ENCODE peak calls at places on chromosomes 11 and 22, in nine cellular contexts. Z is vagina, N is SK-N-SH, D is GM23338, X is GM12878, I is HL-60, B is sigmoid colon, Q is HCT116, M is suprapubic skin. R is an unnamed sample.

GRCh38 chr11:113603277-113604059 is 102.6 kb downstream of the TMPRSS5 start:
- DNase-seq in Z (no peak), N (no peak), D (no peak), X (no peak), I (no peak), B (no peak), Q (no peak), M (no peak), R (no peak)

GRCh38 chr11:70416881-70417280 is 18.6 kb downstream of the CTTN start:
- DNase-seq in Z (no peak), N (no peak), D (no peak), X (no peak), I (no peak), B (no peak), Q (no peak), M (no peak), R (no peak)

GRCh38 chr22:35328472-35328885 is 28.8 kb downstream of the TOM1 start:
- DNase-seq in Z (no peak), N (no peak), D (no peak), X (no peak), I (peak), B (peak), Q (no peak), M (no peak), R (no peak)

GRCh38 chr11:43904737-43905515 is 24.3 kb downstream of the ALKBH3 start:
- DNase-seq in Z (no peak), N (no peak), D (no peak), X (no peak), I (no peak), B (no peak), Q (no peak), M (no peak), R (no peak)

GRCh38 chr22:20130739-20131592 is 638 bp upstream of the ZDHHC8 start:
- DNase-seq in Z (no peak), N (peak), D (peak), X (no peak), I (no peak), B (peak), Q (peak), M (peak), R (peak)

GRCh38 chr11:76764941-76765340 is 18.2 kb upstream of the TSKU start:
- DNase-seq in Z (no peak), N (no peak), D (no peak), X (no peak), I (no peak), B (no peak), Q (no peak), M (no peak), R (no peak)

GRCh38 chr11:71286701-71287643 is 34.6 kb upstream of the SHANK2 start:
- DNase-seq in Z (peak), N (peak), D (no peak), X (no peak), I (no peak), B (peak), Q (no peak), M (peak), R (peak)

GRCh38 chr22:19807914-19808872 is 46.5 kb downstream of the GNB1L start:
- DNase-seq in Z (no peak), N (no peak), D (no peak), X (no peak), I (no peak), B (peak), Q (no peak), M (peak), R (no peak)

GRCh38 chr11:84720706-84721402 is 906.3 kb downstream of the DLG2 start:
- DNase-seq in Z (no peak), N (peak), D (peak), X (no peak), I (no peak), B (peak), Q (no peak), M (peak), R (peak)

GRCh38 chr22:25900880-25901279 is 158.9 kb downstream of the MYO18B start:
- DNase-seq in Z (no peak), N (no peak), D (peak), X (no peak), I (no peak), B (no peak), Q (no peak), M (no peak), R (no peak)

GRCh38 chr22:32490279-32490678 is 15.7 kb downstream of the FBXO7 start:
- DNase-seq in Z (no peak), N (no peak), D (no peak), X (no peak), I (no peak), B (no peak), Q (no peak), M (no peak), R (no peak)

GRCh38 chr11:708511-708910 is 2.5 kb downstream of the EPS8L2 start:
- DNase-seq in Z (no peak), N (peak), D (no peak), X (no peak), I (no peak), B (no peak), Q (no peak), M (no peak), R (no peak)

GRCh38 chr11:122101625-122102291 is 14.3 kb downstream of the BLID start:
- DNase-seq in Z (no peak), N (peak), D (peak), X (no peak), I (no peak), B (peak), Q (no peak), M (peak), R (peak)

GRCh38 chr11:31812392-31813241 is 1.5 kb upstream of the PAX6 start:
- DNase-seq in Z (peak), N (peak), D (peak), X (no peak), I (no peak), B (no peak), Q (no peak), M (no peak), R (no peak)

GRCh38 chr11:45324459-45324858 is 38.3 kb upstream of the SYT13 start:
- DNase-seq in Z (peak), N (no peak), D (no peak), X (no peak), I (no peak), B (no peak), Q (no peak), M (no peak), R (no peak)

GRCh38 chr11:82547163-82547560 is 186.5 kb downstream of the FAM181B start:
- DNase-seq in Z (no peak), N (no peak), D (no peak), X (no peak), I (peak), B (no peak), Q (no peak), M (no peak), R (no peak)

GRCh38 chr11:12303431-12304149 is 73.8 kb upstream of the PARVA start:
- DNase-seq in Z (no peak), N (no peak), D (no peak), X (no peak), I (no peak), B (no peak), Q (no peak), M (no peak), R (no peak)

GRCh38 chr11:45964911-45965389 is 42.5 kb downstream of the LARGE2 start:
- DNase-seq in Z (no peak), N (peak), D (peak), X (peak), I (peak), B (peak), Q (peak), M (no peak), R (peak)

GRCh38 chr11:34960277-34960676 is 43.9 kb downstream of the PDHX start:
- DNase-seq in Z (no peak), N (peak), D (no peak), X (no peak), I (no peak), B (no peak), Q (no peak), M (no peak), R (no peak)

GRCh38 chr22:23180893-23181762 is 819 bp downstream of the BCR start:
- DNase-seq in Z (no peak), N (peak), D (peak), X (no peak), I (no peak), B (no peak), Q (no peak), M (no peak), R (peak)

GRCh38 chr11:105979997-105980703 is 41.9 kb downstream of the MSANTD4 start:
- DNase-seq in Z (no peak), N (no peak), D (no peak), X (no peak), I (no peak), B (no peak), Q (no peak), M (no peak), R (no peak)

DNA sequence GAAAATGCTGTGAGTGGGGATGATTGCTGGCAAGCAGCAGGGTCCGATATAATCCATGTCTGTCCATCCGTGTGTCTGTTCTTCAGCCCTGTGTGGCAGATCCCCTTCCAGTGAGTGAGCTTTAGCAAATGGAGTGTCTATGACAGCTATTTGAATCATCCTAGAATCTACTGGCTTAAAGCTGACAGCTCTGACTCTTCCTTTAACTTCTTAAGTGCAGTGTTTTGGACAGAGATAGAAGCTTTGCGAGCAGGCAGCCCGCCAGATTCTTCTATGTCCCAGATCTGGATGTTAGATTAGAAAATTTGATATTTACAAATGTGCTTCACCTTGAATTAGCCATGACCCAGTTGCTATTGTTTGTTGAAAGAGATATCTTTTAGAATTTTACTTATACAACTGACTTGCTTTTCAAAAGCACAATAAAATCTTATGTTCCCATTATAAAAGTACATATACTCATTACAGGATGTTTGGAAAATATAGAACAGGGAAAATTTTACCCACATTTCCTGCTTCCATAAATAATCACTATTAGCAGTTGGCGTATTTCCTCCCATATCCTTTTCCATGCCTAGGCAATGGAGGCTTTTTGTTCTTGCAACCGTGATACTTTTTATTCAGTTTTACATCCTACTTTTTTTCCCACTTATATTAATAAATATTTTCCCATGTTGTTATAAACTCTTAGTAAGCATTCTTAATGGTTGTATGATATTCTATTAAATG is 124.5 kb downstream of the COMMD9 start:
- DNase-seq in Z (no peak), N (no peak), D (no peak), X (no peak), I (no peak), B (no peak), Q (no peak), M (no peak), R (no peak)
- H3K27ac ChIP-seq in Z (no peak), N (peak), D (no peak), X (no peak), I (no peak), B (no peak), Q (no peak), M (no peak), R (no peak)

DNA sequence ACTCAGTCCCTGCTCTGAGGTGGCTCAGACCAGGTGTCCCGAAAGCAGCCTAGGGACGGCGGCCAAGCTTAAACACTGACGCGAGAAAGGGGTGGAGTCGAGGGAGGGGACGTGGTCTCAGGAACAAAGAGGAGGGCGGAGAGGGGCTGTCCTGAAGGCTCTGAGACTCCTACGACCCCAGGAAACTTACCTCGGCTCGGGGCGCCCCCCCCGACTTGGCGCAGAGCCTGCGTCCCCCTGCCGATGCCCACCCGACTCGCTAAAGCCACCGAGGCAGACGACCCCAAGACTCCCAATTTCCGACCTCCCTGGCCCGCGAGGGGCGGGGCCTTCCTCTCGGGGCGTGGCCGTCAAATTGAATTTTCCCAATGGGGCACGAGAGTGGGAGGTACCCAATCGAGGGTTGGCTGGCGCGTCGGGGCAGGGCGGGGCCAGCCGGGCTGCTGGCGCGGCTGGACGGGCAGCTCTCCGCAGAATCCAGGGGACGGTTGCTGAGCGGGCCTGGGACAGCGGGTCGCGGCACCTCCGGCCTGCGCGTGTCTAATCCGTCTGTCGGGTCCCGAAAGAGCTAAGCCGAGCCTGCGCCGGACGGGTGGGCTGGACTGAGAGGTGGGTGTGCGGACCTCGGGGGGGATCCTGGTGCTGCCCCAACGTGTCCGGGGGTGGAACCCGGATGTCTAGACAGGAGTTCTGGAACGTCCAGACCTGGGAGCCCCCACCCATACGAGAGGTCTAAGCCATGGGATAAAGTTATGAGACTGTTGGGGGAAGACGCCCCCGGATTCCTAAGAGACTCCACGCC is at the start of gene SMTN:
- DNase-seq in Z (no peak), N (peak), D (peak), X (peak), I (peak), B (peak), Q (peak), M (peak), R (peak)
- TF ChIP-seq POLR2AphosphoS5 in Z (peak), N (peak), D (peak), X (peak), I (no peak), B (peak), Q (peak), M (peak), R (peak)

GRCh38 chr11:10591741-10592140 is 23.3 kb upstream of the LYVE1 start:
- DNase-seq in Z (peak), N (no peak), D (no peak), X (no peak), I (no peak), B (no peak), Q (no peak), M (no peak), R (no peak)

GRCh38 chr11:10590516-10590915 is 22.1 kb upstream of the LYVE1 start:
- DNase-seq in Z (no peak), N (no peak), D (no peak), X (no peak), I (no peak), B (no peak), Q (no peak), M (no peak), R (no peak)

GRCh38 chr11:10594407-10594806 is 25.9 kb upstream of the LYVE1 start:
- DNase-seq in Z (no peak), N (no peak), D (no peak), X (no peak), I (no peak), B (no peak), Q (no peak), M (no peak), R (no peak)

GRCh38 chr11:10588904-10589303 is 20.4 kb upstream of the LYVE1 start:
- DNase-seq in Z (peak), N (no peak), D (no peak), X (no peak), I (no peak), B (no peak), Q (no peak), M (no peak), R (no peak)

GRCh38 chr11:10592331-10592730 is 23.9 kb upstream of the LYVE1 start:
- DNase-seq in Z (no peak), N (no peak), D (no peak), X (no peak), I (no peak), B (no peak), Q (peak), M (no peak), R (no peak)
- H3K27ac ChIP-seq in Z (peak), N (peak), D (no peak), X (no peak), I (no peak), B (peak), Q (no peak), M (no peak), R (peak)

GRCh38 chr11:63670738-63671321 is 346 bp downstream of the ATL3 start:
- DNase-seq in Z (no peak), N (peak), D (peak), X (no peak), I (no peak), B (peak), Q (no peak), M (no peak), R (peak)

GRCh38 chr11:63670077-63670737 is 969 bp downstream of the ATL3 start:
- DNase-seq in Z (no peak), N (no peak), D (no peak), X (no peak), I (no peak), B (no peak), Q (no peak), M (no peak), R (no peak)

GRCh38 chr11:63672934-63673539 is 1.9 kb upstream of the ATL3 start:
- DNase-seq in Z (no peak), N (no peak), D (no peak), X (no peak), I (no peak), B (no peak), Q (no peak), M (no peak), R (no peak)

GRCh38 chr11:63672156-63672463 is 934 bp upstream of the ATL3 start:
- DNase-seq in Z (no peak), N (no peak), D (no peak), X (no peak), I (no peak), B (no peak), Q (no peak), M (no peak), R (no peak)

DNA sequence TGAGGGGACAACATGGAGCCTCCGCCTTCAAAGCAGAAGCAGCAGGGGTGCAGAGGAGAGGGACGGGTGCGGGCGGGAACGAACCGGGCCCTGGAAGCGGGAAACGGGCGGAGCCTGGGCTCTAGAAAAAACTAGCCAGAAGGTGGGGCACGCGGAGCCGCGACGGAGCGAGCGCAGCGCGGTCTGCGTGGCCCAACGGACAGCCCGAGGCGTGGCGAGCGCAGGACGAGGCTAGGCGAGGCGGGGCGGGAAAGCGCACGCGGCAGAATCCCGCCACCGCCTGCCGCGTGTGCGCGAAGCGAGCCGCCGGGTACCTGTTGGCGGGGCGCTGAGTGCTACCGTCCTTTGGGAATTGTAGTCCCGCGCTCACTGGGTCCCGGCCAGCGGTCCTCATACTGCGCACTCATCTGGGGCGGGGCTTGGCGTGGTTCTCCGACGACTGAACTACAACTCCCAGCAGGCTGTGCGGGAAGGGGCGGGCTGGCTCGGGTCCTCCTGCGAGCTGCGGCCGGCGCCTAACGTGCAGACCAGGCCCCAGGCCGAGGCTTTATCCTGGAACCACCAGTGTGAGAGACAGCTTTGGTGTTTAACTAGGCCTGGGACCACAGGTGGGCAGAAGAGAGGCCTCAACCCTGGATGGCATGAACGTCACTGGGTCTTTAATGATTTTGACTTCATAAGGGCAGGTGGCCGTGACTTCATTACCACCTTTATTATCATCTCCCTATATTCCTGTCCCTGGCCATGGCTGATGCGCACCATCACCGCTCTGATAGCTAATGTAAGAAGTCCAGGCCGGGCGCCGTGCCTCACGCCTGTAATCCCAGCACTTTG is at the start of gene ATL3:
- DNase-seq in Z (peak), N (peak), D (peak), X (peak), I (peak), B (peak), Q (peak), M (peak), R (peak)
- TF ChIP-seq POLR2AphosphoS5 in Z (peak), N (peak), D (peak), X (peak), I (peak), B (peak), Q (peak), M (peak), R (peak)

DNA sequence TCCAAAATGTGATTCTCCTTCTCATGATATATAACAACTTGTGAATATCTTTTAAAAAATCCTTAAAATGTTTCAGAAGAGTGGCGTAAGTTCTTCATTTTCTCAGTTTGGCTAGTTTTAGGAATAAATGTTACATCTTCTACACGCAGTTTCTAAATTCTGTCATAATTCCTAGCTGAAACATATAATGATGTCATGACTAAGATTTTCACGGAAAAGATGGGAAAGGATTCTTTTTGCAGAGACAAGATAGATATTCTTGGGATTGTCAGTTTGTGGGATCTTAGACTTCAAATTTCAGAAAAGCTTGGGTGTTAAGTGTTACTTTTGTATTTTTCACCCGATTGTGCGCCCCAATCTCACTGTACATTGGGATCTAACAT is 1.7 kb downstream of the EED start:
- DNase-seq in Z (no peak), N (no peak), D (no peak), X (no peak), I (no peak), B (no peak), Q (no peak), M (no peak), R (no peak)
- H3K27ac ChIP-seq in Z (no peak), N (peak), D (no peak), X (peak), I (peak), B (no peak), Q (no peak), M (no peak), R (no peak)

DNA sequence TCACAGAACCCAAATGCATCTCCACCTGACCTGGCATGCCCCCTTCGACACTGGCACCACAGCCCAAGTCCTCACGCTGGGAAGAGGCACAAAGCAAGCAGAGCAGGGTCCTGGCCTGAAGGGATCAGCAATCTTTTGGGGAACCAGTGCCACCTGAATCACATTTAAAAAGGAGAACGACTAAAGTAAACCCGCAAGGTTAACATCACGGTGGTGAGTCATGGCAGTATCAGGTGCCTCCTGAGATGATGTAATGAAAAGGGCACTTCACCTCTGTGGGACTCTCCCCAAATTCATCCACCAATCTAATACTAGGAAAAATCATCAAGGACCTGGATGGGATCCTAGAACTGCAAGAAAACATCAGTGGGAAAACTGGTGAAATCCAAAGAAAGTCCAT is 44.9 kb downstream of the PACSIN2 start:
- DNase-seq in Z (no peak), N (no peak), D (no peak), X (no peak), I (no peak), B (no peak), Q (no peak), M (no peak), R (no peak)
- TF ChIP-seq POLR2AphosphoS5 in Z (no peak), N (no peak), D (no peak), X (no peak), I (no peak), B (no peak), Q (no peak), M (no peak), R (no peak)

GRCh38 chr22:39317084-39317755 is 2.2 kb downstream of the RPL3 start:
- DNase-seq in Z (peak), N (no peak), D (no peak), X (no peak), I (peak), B (no peak), Q (no peak), M (no peak), R (peak)
- H3K27ac ChIP-seq in Z (peak), N (peak), D (peak), X (peak), I (peak), B (peak), Q (peak), M (no peak), R (peak)

R was measured in transverse colon.